ENCODE peak calls at places on chromosomes 7 and 10, in four cellular contexts. E is LoVo, B is Daoy, Q is nucleus accumbens. T is an unnamed sample.

GRCh38 chr7:1576521-1577253 is 6.9 kb upstream of the PSMG3 start:
- DNase-seq in E (no peak), B (no peak), Q (no peak), T (peak)

GRCh38 chr7:150992833-150993302 is 2.1 kb downstream of the NOS3 start:
- DNase-seq in E (no peak), B (peak), Q (no peak), T (no peak)

GRCh38 chr7:64869912-64870562 is 33.0 kb upstream of the ZNF273 start:
- DNase-seq in E (no peak), B (no peak), Q (no peak), T (no peak)

GRCh38 chr7:64839910-64840309 is 45.7 kb downstream of the ZNF138 start:
- DNase-seq in E (no peak), B (no peak), Q (no peak), T (no peak)

GRCh38 chr10:91711885-91712284 is 79.0 kb upstream of the PPP1R3C start:
- DNase-seq in E (no peak), B (no peak), Q (no peak), T (no peak)

GRCh38 chr7:135168001-135168400 is 2.5 kb downstream of the CYREN start:
- DNase-seq in E (no peak), B (no peak), Q (no peak), T (no peak)

GRCh38 chr7:81268551-81268950 is 349.7 kb upstream of the SEMA3C start:
- DNase-seq in E (no peak), B (no peak), Q (no peak), T (no peak)

GRCh38 chr7:50807026-50807730 is 24.5 kb upstream of the GRB10 start:
- DNase-seq in E (no peak), B (peak), Q (no peak), T (no peak)

GRCh38 chr7:155802906-155803417 is 9.3 kb downstream of the SHH start:
- DNase-seq in E (no peak), B (no peak), Q (no peak), T (no peak)

GRCh38 chr10:132965411-132966057 is 23.2 kb upstream of the CFAP46 start:
- DNase-seq in E (no peak), B (peak), Q (no peak), T (no peak)

GRCh38 chr10:91681361-91682276 is 48.7 kb upstream of the PPP1R3C start:
- DNase-seq in E (no peak), B (peak), Q (peak), T (no peak)

GRCh38 chr7:151779255-151779654 is 97.7 kb downstream of the PRKAG2 start:
- DNase-seq in E (no peak), B (no peak), Q (no peak), T (no peak)

GRCh38 chr7:20444041-20444440 is 113.3 kb downstream of the ITGB8 start:
- DNase-seq in E (no peak), B (no peak), Q (no peak), T (no peak)

GRCh38 chr10:46247808-46248569 is 38.8 kb upstream of the ANTXRL start:
- DNase-seq in E (no peak), B (no peak), Q (no peak), T (peak)

GRCh38 chr7:155950898-155951553 is 138.8 kb upstream of the SHH start:
- DNase-seq in E (peak), B (no peak), Q (no peak), T (peak)